ENCODE peak calls at places on chromosomes 6 and 20, in five cellular contexts. One of them, this sample, is unnamed.

GRCh38 chr6:13466304-13467215 is 20.8 kb downstream of the GFOD1 start:
- DNase-seq in fibroblast of lung: no peak
- DNase-seq in CD8-positive, alpha-beta T cell: no peak
- DNase-seq in neural progenitor cell: no peak
- DNase-seq in astrocyte of the cerebellum: no peak
- DNase-seq in this sample: no peak

GRCh38 chr6:145809211-145809610 is 5.4 kb downstream of the FBXO30 start:
- DNase-seq in astrocyte of the cerebellum: no peak
- DNase-seq in CD8-positive, alpha-beta T cell: no peak
- DNase-seq in neural progenitor cell: no peak
- DNase-seq in fibroblast of lung: no peak
- DNase-seq in this sample: no peak

GRCh38 chr20:23145281-23145700 is 59.2 kb upstream of the CD93 start:
- DNase-seq in fibroblast of lung: peak
- DNase-seq in CD8-positive, alpha-beta T cell: no peak
- DNase-seq in astrocyte of the cerebellum: peak
- DNase-seq in neural progenitor cell: no peak
- DNase-seq in this sample: no peak

GRCh38 chr6:163080228-163080627 is 334.3 kb upstream of the QKI start:
- DNase-seq in neural progenitor cell: no peak
- DNase-seq in CD8-positive, alpha-beta T cell: no peak
- DNase-seq in fibroblast of lung: no peak
- DNase-seq in astrocyte of the cerebellum: no peak
- DNase-seq in this sample: no peak

GRCh38 chr20:4225778-4226177 is 210.4 kb upstream of the RNF24 start:
- DNase-seq in astrocyte of the cerebellum: peak
- DNase-seq in neural progenitor cell: no peak
- DNase-seq in fibroblast of lung: peak
- DNase-seq in CD8-positive, alpha-beta T cell: no peak
- DNase-seq in this sample: peak

GRCh38 chr6:108165714-108166663 is at the start of gene NR2E1:
- DNase-seq in CD8-positive, alpha-beta T cell: no peak
- DNase-seq in neural progenitor cell: peak
- DNase-seq in fibroblast of lung: peak
- DNase-seq in astrocyte of the cerebellum: no peak
- DNase-seq in this sample: no peak

GRCh38 chr6:27650620-27651370 is 177.9 kb upstream of the ZNF184 start:
- DNase-seq in neural progenitor cell: peak
- DNase-seq in CD8-positive, alpha-beta T cell: no peak
- DNase-seq in astrocyte of the cerebellum: no peak
- DNase-seq in fibroblast of lung: peak
- DNase-seq in this sample: no peak

GRCh38 chr20:43138061-43138860 is 51.4 kb downstream of the PTPRT start:
- DNase-seq in astrocyte of the cerebellum: no peak
- DNase-seq in neural progenitor cell: no peak
- DNase-seq in CD8-positive, alpha-beta T cell: no peak
- DNase-seq in fibroblast of lung: no peak
- DNase-seq in this sample: no peak

GRCh38 chr20:4102381-4102780 is 87.0 kb upstream of the RNF24 start:
- DNase-seq in neural progenitor cell: no peak
- DNase-seq in fibroblast of lung: peak
- DNase-seq in CD8-positive, alpha-beta T cell: no peak
- DNase-seq in astrocyte of the cerebellum: no peak
- DNase-seq in this sample: no peak

GRCh38 chr6:36940027-36940426 is 14.5 kb upstream of the PI16 start:
- DNase-seq in CD8-positive, alpha-beta T cell: no peak
- DNase-seq in astrocyte of the cerebellum: no peak
- DNase-seq in fibroblast of lung: no peak
- DNase-seq in neural progenitor cell: no peak
- DNase-seq in this sample: no peak

GRCh38 chr20:63068711-63069367 is 62.1 kb upstream of the BHLHE23 start:
- DNase-seq in astrocyte of the cerebellum: no peak
- DNase-seq in CD8-positive, alpha-beta T cell: no peak
- DNase-seq in neural progenitor cell: no peak
- DNase-seq in fibroblast of lung: no peak
- DNase-seq in this sample: no peak

GRCh38 chr20:10555865-10556308 is 117.9 kb downstream of the JAG1 start:
- DNase-seq in astrocyte of the cerebellum: peak
- DNase-seq in neural progenitor cell: no peak
- DNase-seq in fibroblast of lung: peak
- DNase-seq in CD8-positive, alpha-beta T cell: no peak
- DNase-seq in this sample: no peak

GRCh38 chr20:51449498-51450220 is 92.9 kb downstream of the NFATC2 start:
- DNase-seq in CD8-positive, alpha-beta T cell: no peak
- DNase-seq in neural progenitor cell: no peak
- DNase-seq in fibroblast of lung: no peak
- DNase-seq in astrocyte of the cerebellum: no peak
- DNase-seq in this sample: no peak

GRCh38 chr6:53734473-53735299 is 60.1 kb upstream of the LRRC1 start:
- DNase-seq in neural progenitor cell: peak
- DNase-seq in astrocyte of the cerebellum: peak
- DNase-seq in fibroblast of lung: peak
- DNase-seq in CD8-positive, alpha-beta T cell: no peak
- DNase-seq in this sample: peak

GRCh38 chr6:15287670-15288069 is 41.8 kb downstream of the JARID2 start:
- DNase-seq in fibroblast of lung: no peak
- DNase-seq in neural progenitor cell: no peak
- DNase-seq in astrocyte of the cerebellum: no peak
- DNase-seq in CD8-positive, alpha-beta T cell: no peak
- DNase-seq in this sample: no peak

GRCh38 chr20:33842346-33842745 is 31.2 kb downstream of the CHMP4B start:
- DNase-seq in CD8-positive, alpha-beta T cell: no peak
- DNase-seq in astrocyte of the cerebellum: no peak
- DNase-seq in fibroblast of lung: no peak
- DNase-seq in neural progenitor cell: no peak
- DNase-seq in this sample: no peak

GRCh38 chr20:62918137-62918536 is 8.2 kb downstream of the DIDO1 start:
- DNase-seq in astrocyte of the cerebellum: no peak
- DNase-seq in neural progenitor cell: no peak
- DNase-seq in CD8-positive, alpha-beta T cell: no peak
- DNase-seq in fibroblast of lung: no peak
- DNase-seq in this sample: no peak

GRCh38 chr20:25867776-25868649 is 171.4 kb upstream of the ZNF337 start:
- DNase-seq in astrocyte of the cerebellum: peak
- DNase-seq in CD8-positive, alpha-beta T cell: peak
- DNase-seq in fibroblast of lung: peak
- DNase-seq in neural progenitor cell: peak
- DNase-seq in this sample: no peak

GRCh38 chr6:29722773-29723665 is at the start of gene HLA-F:
- DNase-seq in astrocyte of the cerebellum: peak
- DNase-seq in fibroblast of lung: peak
- DNase-seq in CD8-positive, alpha-beta T cell: peak
- DNase-seq in neural progenitor cell: peak
- DNase-seq in this sample: no peak

GRCh38 chr6:84136364-84137050 is 90.9 kb downstream of the CEP162 start:
- DNase-seq in fibroblast of lung: no peak
- DNase-seq in neural progenitor cell: no peak
- DNase-seq in astrocyte of the cerebellum: no peak
- DNase-seq in CD8-positive, alpha-beta T cell: no peak
- DNase-seq in this sample: no peak

GRCh38 chr20:35121186-35121585 is 25.9 kb downstream of the EDEM2 start:
- DNase-seq in astrocyte of the cerebellum: no peak
- DNase-seq in neural progenitor cell: no peak
- DNase-seq in fibroblast of lung: no peak
- DNase-seq in CD8-positive, alpha-beta T cell: no peak
- DNase-seq in this sample: no peak

GRCh38 chr6:161082215-161082614 is 90.6 kb downstream of the MAP3K4 start:
- DNase-seq in neural progenitor cell: no peak
- DNase-seq in fibroblast of lung: no peak
- DNase-seq in astrocyte of the cerebellum: no peak
- DNase-seq in CD8-positive, alpha-beta T cell: no peak
- DNase-seq in this sample: no peak

GRCh38 chr6:11197175-11197535 is 35.3 kb downstream of the NEDD9 start:
- DNase-seq in fibroblast of lung: peak
- DNase-seq in astrocyte of the cerebellum: peak
- DNase-seq in CD8-positive, alpha-beta T cell: no peak
- DNase-seq in neural progenitor cell: peak
- DNase-seq in this sample: peak

GRCh38 chr6:164230804-164231203 is 816.3 kb downstream of the QKI start:
- DNase-seq in neural progenitor cell: no peak
- DNase-seq in CD8-positive, alpha-beta T cell: no peak
- DNase-seq in astrocyte of the cerebellum: no peak
- DNase-seq in fibroblast of lung: no peak
- DNase-seq in this sample: no peak

GRCh38 chr6:124487778-124488431 is 474.3 kb upstream of the RNF217 start:
- DNase-seq in astrocyte of the cerebellum: peak
- DNase-seq in fibroblast of lung: peak
- DNase-seq in neural progenitor cell: no peak
- DNase-seq in CD8-positive, alpha-beta T cell: no peak
- DNase-seq in this sample: peak

GRCh38 chr6:43368517-43369160 is 808 bp downstream of the ZNF318 start:
- DNase-seq in neural progenitor cell: peak
- DNase-seq in fibroblast of lung: peak
- DNase-seq in astrocyte of the cerebellum: no peak
- DNase-seq in CD8-positive, alpha-beta T cell: no peak
- DNase-seq in this sample: no peak

GRCh38 chr20:60813066-60813465 is 439.0 kb upstream of the CDH4 start:
- DNase-seq in CD8-positive, alpha-beta T cell: no peak
- DNase-seq in neural progenitor cell: no peak
- DNase-seq in fibroblast of lung: no peak
- DNase-seq in astrocyte of the cerebellum: no peak
- DNase-seq in this sample: no peak

GRCh38 chr20:60810561-60810960 is 441.5 kb upstream of the CDH4 start:
- DNase-seq in astrocyte of the cerebellum: no peak
- DNase-seq in fibroblast of lung: no peak
- DNase-seq in neural progenitor cell: no peak
- DNase-seq in CD8-positive, alpha-beta T cell: no peak
- DNase-seq in this sample: no peak

GRCh38 chr20:60808701-60809100 is 443.4 kb upstream of the CDH4 start:
- DNase-seq in neural progenitor cell: no peak
- DNase-seq in CD8-positive, alpha-beta T cell: no peak
- DNase-seq in astrocyte of the cerebellum: no peak
- DNase-seq in fibroblast of lung: no peak
- DNase-seq in this sample: no peak

GRCh38 chr20:60815656-60816055 is 436.4 kb upstream of the CDH4 start:
- DNase-seq in astrocyte of the cerebellum: no peak
- DNase-seq in CD8-positive, alpha-beta T cell: no peak
- DNase-seq in neural progenitor cell: no peak
- DNase-seq in fibroblast of lung: no peak
- DNase-seq in this sample: no peak

GRCh38 chr20:60812561-60812960 is 439.5 kb upstream of the CDH4 start:
- DNase-seq in astrocyte of the cerebellum: no peak
- DNase-seq in CD8-positive, alpha-beta T cell: no peak
- DNase-seq in fibroblast of lung: no peak
- DNase-seq in neural progenitor cell: no peak
- DNase-seq in this sample: no peak
- TF ChIP-seq CTCF in astrocyte of the cerebellum: no peak
- TF ChIP-seq CTCF in CD8-positive, alpha-beta T cell: no peak
- TF ChIP-seq CTCF in fibroblast of lung: no peak
- TF ChIP-seq CTCF in neural progenitor cell: no peak
- TF ChIP-seq CTCF in this sample: no peak

DNA sequence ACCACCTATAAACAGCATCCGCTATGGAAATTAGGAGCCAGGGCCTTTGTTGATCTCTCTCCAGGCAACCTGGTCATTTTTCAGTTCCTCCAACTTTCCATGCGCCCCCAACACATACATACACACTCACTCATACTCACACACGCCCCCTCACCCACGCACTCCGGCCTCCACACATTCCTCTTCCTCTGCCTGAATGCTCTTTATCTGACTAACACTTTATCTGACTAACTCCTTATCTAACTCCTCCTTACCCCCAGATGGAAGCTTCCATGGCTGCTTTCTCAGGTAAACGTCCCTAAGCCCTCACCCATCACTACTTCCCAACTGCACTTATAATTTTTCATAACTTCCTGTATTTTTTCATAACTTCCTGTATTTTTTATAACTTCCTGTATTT is 17.4 kb downstream of the CASS4 start:
- DNase-seq in fibroblast of lung: peak
- DNase-seq in CD8-positive, alpha-beta T cell: no peak
- DNase-seq in neural progenitor cell: no peak
- DNase-seq in astrocyte of the cerebellum: no peak
- DNase-seq in this sample: no peak
- H3K4me3 ChIP-seq in fibroblast of lung: no peak
- H3K4me3 ChIP-seq in CD8-positive, alpha-beta T cell: peak
- H3K4me3 ChIP-seq in neural progenitor cell: no peak
- H3K4me3 ChIP-seq in astrocyte of the cerebellum: no peak
- H3K4me3 ChIP-seq in this sample: no peak

GRCh38 chr6:127343753-127344659 is 597 bp upstream of the ECHDC1 start:
- DNase-seq in astrocyte of the cerebellum: no peak
- DNase-seq in neural progenitor cell: peak
- DNase-seq in fibroblast of lung: peak
- DNase-seq in CD8-positive, alpha-beta T cell: no peak
- DNase-seq in this sample: no peak

GRCh38 chr6:127342296-127342945 is 988 bp downstream of the ECHDC1 start:
- DNase-seq in CD8-positive, alpha-beta T cell: no peak
- DNase-seq in fibroblast of lung: peak
- DNase-seq in neural progenitor cell: peak
- DNase-seq in astrocyte of the cerebellum: no peak
- DNase-seq in this sample: no peak

GRCh38 chr6:127345521-127345920 is 2.1 kb upstream of the ECHDC1 start:
- DNase-seq in fibroblast of lung: no peak
- DNase-seq in astrocyte of the cerebellum: no peak
- DNase-seq in CD8-positive, alpha-beta T cell: no peak
- DNase-seq in neural progenitor cell: no peak
- DNase-seq in this sample: no peak

GRCh38 chr6:127341471-127342202 is 1.8 kb downstream of the ECHDC1 start:
- DNase-seq in fibroblast of lung: no peak
- DNase-seq in neural progenitor cell: no peak
- DNase-seq in CD8-positive, alpha-beta T cell: no peak
- DNase-seq in astrocyte of the cerebellum: no peak
- DNase-seq in this sample: no peak

DNA sequence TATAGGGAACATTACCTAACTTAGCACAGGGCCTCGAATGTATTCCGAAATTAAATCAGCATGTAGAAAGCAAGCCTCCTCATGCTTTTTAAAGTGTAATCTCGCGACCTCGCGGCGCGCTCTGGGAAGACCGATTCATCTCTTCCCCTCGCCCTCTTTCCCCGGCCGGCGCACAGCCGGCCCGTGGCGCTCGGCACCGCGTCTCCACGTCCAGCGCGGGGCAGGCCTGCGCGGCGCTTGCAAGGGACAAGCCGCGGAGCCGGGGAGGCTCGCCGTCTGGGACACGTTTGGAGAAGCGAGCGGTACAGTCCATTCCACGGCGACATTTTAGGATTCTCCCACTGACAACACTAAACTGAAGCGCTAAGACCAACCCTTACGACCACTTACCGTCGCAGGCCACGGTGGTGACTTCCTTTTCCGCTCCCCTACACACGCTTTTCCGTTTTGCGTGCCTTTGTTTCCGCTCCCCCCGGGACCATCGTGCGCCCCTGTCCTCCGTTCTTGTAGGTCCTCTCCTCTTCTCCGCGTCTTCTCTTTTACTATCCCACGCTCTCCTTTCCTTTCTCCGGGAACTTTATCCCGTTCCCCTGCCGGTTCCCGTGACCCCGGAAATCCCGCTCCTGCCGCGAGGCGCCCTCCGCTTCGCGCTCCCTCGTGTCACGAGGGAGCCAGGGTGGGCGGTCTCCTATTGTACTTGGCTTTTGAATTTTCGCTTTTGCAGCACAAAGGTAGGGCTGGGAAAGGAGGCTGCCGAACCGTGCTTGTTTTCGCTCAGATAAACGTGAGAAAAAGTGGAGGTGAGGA is at the start of gene ECHDC1:
- DNase-seq in CD8-positive, alpha-beta T cell: peak
- DNase-seq in neural progenitor cell: peak
- DNase-seq in fibroblast of lung: peak
- DNase-seq in astrocyte of the cerebellum: no peak
- DNase-seq in this sample: peak
- TF ChIP-seq CTCF in CD8-positive, alpha-beta T cell: no peak
- TF ChIP-seq CTCF in neural progenitor cell: no peak
- TF ChIP-seq CTCF in fibroblast of lung: no peak
- TF ChIP-seq CTCF in astrocyte of the cerebellum: no peak
- TF ChIP-seq CTCF in this sample: no peak

GRCh38 chr6:6386010-6386409 is 65.5 kb upstream of the F13A1 start:
- DNase-seq in neural progenitor cell: no peak
- DNase-seq in CD8-positive, alpha-beta T cell: no peak
- DNase-seq in astrocyte of the cerebellum: no peak
- DNase-seq in fibroblast of lung: no peak
- DNase-seq in this sample: no peak
- H3K4me3 ChIP-seq in neural progenitor cell: no peak
- H3K4me3 ChIP-seq in CD8-positive, alpha-beta T cell: no peak
- H3K4me3 ChIP-seq in astrocyte of the cerebellum: no peak
- H3K4me3 ChIP-seq in fibroblast of lung: no peak
- H3K4me3 ChIP-seq in this sample: no peak